ENCODE peak calls at places on chromosomes 3 and 15, in four cellular contexts. G, W, R and T are unnamed samples.

GRCh38 chr3:134048278-134048996 is 18.7 kb upstream of the SLCO2A1 start:
- DNase-seq in R (no peak), G (no peak), W (no peak), T (no peak)

GRCh38 chr3:23389089-23389488 is 186.0 kb downstream of the UBE2E2 start:
- DNase-seq in R (no peak), G (no peak), W (peak; percentile 31), T (no peak)

GRCh38 chr3:33256249-33256648 is 21.0 kb upstream of the FBXL2 start:
- DNase-seq in W (no peak), R (no peak), G (no peak), T (no peak)

GRCh38 chr3:175226444-175226843 is 367.3 kb downstream of the NAALADL2 start:
- DNase-seq in R (no peak), W (no peak), G (no peak), T (no peak)

GRCh38 chr3:127072221-127072771 is 89.4 kb downstream of the PLXNA1 start:
- DNase-seq in R (no peak), G (no peak), W (no peak), T (no peak)

GRCh38 chr3:138381413-138381901 is 33.1 kb downstream of the MRAS start:
- DNase-seq in W (no peak), R (no peak), G (peak; percentile 46), T (no peak)

GRCh38 chr3:107861904-107862303 is 228.9 kb downstream of the CD47 start:
- DNase-seq in G (no peak), R (no peak), W (no peak), T (no peak)

GRCh38 chr15:31446546-31446945 is 119.9 kb downstream of the KLF13 start:
- DNase-seq in W (no peak), R (no peak), G (no peak), T (no peak)

GRCh38 chr15:67097893-67098740 is 32.7 kb downstream of the SMAD3 start:
- DNase-seq in R (no peak), G (peak; percentile 96), W (no peak), T (no peak)

GRCh38 chr3:142394921-142395622 is 52.8 kb downstream of the XRN1 start:
- DNase-seq in R (no peak), G (no peak), W (no peak), T (no peak)

GRCh38 chr3:44019736-44020135 is 221.9 kb upstream of the TOPAZ1 start:
- DNase-seq in R (no peak), G (peak; percentile 57), W (no peak), T (peak; percentile 69)

GRCh38 chr3:38457111-38458003 is 3.7 kb downstream of the ACVR2B start:
- DNase-seq in G (peak; percentile 27), W (peak; percentile 17), R (no peak), T (no peak)

GRCh38 chr3:137075020-137075419 is 117.2 kb downstream of the IL20RB start:
- DNase-seq in G (no peak), R (no peak), W (no peak), T (no peak)

GRCh38 chr3:195916291-195916690 is 7.9 kb upstream of the TNK2 start:
- DNase-seq in G (no peak), R (no peak), W (no peak), T (no peak)

GRCh38 chr15:76994971-76995945 is at the start of gene PSTPIP1:
- DNase-seq in G (no peak), W (no peak), R (peak; percentile 64), T (peak; percentile 53)

GRCh38 chr3:95752199-95752598 is 1062.2 kb upstream of the EPHA6 start:
- DNase-seq in R (no peak), W (no peak), G (no peak), T (no peak)

GRCh38 chr3:177802151-177802900 is 605.0 kb upstream of the TBL1XR1 start:
- DNase-seq in W (no peak), R (no peak), G (peak; percentile 75), T (peak; percentile 24)

GRCh38 chr3:174397848-174398247 is 461.3 kb upstream of the NAALADL2 start:
- DNase-seq in G (peak; percentile 38), W (no peak), R (no peak), T (no peak)

GRCh38 chr3:50136714-50137405 is 18.3 kb upstream of the SEMA3F start:
- DNase-seq in W (no peak), R (no peak), G (no peak), T (peak; percentile 44)

GRCh38 chr3:142057331-142057725 is 92.0 kb downstream of the TFDP2 start:
- DNase-seq in G (peak; percentile 27), R (no peak), W (no peak), T (no peak)

GRCh38 chr3:150911780-150912179 is 6.5 kb upstream of the MINDY4B start:
- DNase-seq in R (no peak), W (no peak), G (no peak), T (no peak)

GRCh38 chr3:69425249-69425648 is 39.4 kb upstream of the FRMD4B start:
- DNase-seq in G (peak; percentile 36), W (peak; percentile 39), R (peak; percentile 37), T (no peak)

GRCh38 chr3:53195066-53195450 is 34.0 kb downstream of the PRKCD start:
- DNase-seq in W (no peak), R (no peak), G (no peak), T (no peak)

GRCh38 chr3:57017481-57017880 is 43.0 kb upstream of the SPATA12 start:
- DNase-seq in G (peak; percentile 32), R (no peak), W (no peak), T (no peak)

GRCh38 chr3:111635403-111635802 is 40.3 kb upstream of the ZBED2 start:
- DNase-seq in W (no peak), R (no peak), G (no peak), T (no peak)